ENCODE peak calls at places on chromosomes 16 and 17, in six cellular contexts. D is A549; Y is mesendoderm; F is AG08395; B is stimulated activated CD4-positive, alpha-beta T cell treated with anti-CD3 and anti-CD28 coated beads, Interleukin-15, amount 100 ng/mL, for 24 hours; N is aorta. M is an unnamed sample.

GRCh38 chr16:31142109-31143035 is 6.8 kb upstream of the PRSS8 start:
- DNase-seq in D (peak), Y (peak), F (peak), B (peak), N (peak), M (peak)

GRCh38 chr17:44222112-44222869 is 2.8 kb upstream of the UBTF start:
- DNase-seq in D (peak), Y (peak), F (peak), B (peak), N (peak), M (peak)

GRCh38 chr16:10646581-10647263 is 48.0 kb downstream of the TEKT5 start:
- DNase-seq in D (no peak), Y (no peak), F (no peak), B (no peak), N (peak), M (peak)

GRCh38 chr17:30992551-30992950 is 21.7 kb downstream of the RNF135 start:
- DNase-seq in D (no peak), Y (no peak), F (no peak), B (no peak), N (no peak), M (no peak)

GRCh38 chr17:71247455-71248015 is 873.3 kb upstream of the SOX9 start:
- DNase-seq in D (no peak), Y (no peak), F (peak), B (no peak), N (no peak), M (no peak)

GRCh38 chr16:67000384-67001158 is 12.2 kb downstream of the CES4A start:
- DNase-seq in D (no peak), Y (peak), F (peak), B (peak), N (peak), M (no peak)

GRCh38 chr16:13909872-13910303 is 10.1 kb upstream of the ERCC4 start:
- DNase-seq in D (peak), Y (no peak), F (peak), B (no peak), N (peak), M (peak)

GRCh38 chr17:32281011-32281451 is 15.4 kb downstream of the RHBDL3 start:
- DNase-seq in D (no peak), Y (no peak), F (no peak), B (no peak), N (no peak), M (no peak)

GRCh38 chr17:2025622-2026309 is 632 bp upstream of the RTN4RL1 start:
- DNase-seq in D (peak), Y (peak), F (peak), B (peak), N (peak), M (peak)

GRCh38 chr17:70190959-70191805 is 21.9 kb downstream of the KCNJ2 start:
- DNase-seq in D (no peak), Y (no peak), F (no peak), B (no peak), N (no peak), M (no peak)

GRCh38 chr17:46832945-46833839 is 14.7 kb upstream of the WNT3 start:
- DNase-seq in D (no peak), Y (peak), F (peak), B (no peak), N (no peak), M (peak)

GRCh38 chr17:79982986-79983385 is 52.7 kb downstream of the TBC1D16 start:
- DNase-seq in D (no peak), Y (no peak), F (no peak), B (no peak), N (peak), M (no peak)

GRCh38 chr17:79976451-79976850 is 59.2 kb downstream of the TBC1D16 start:
- DNase-seq in D (no peak), Y (no peak), F (no peak), B (no peak), N (peak), M (no peak)

GRCh38 chr17:4559851-4560820 is at the start of gene GGT6:
- DNase-seq in D (no peak), Y (no peak), F (no peak), B (no peak), N (no peak), M (no peak)

GRCh38 chr17:1203111-1203966 is 23.6 kb upstream of the ABR start:
- DNase-seq in D (peak), Y (peak), F (peak), B (peak), N (peak), M (peak)

GRCh38 chr16:89620406-89620841 is 7.0 kb downstream of the DPEP1 start:
- DNase-seq in D (peak), Y (no peak), F (no peak), B (no peak), N (no peak), M (no peak)

GRCh38 chr17:46135126-46135812 is 58.0 kb downstream of the KANSL1 start:
- DNase-seq in D (no peak), Y (no peak), F (no peak), B (no peak), N (no peak), M (no peak)

GRCh38 chr16:88634141-88634993 is 4.0 kb upstream of the IL17C start:
- DNase-seq in D (no peak), Y (peak), F (peak), B (peak), N (peak), M (peak)

GRCh38 chr17:81489986-81490598 is 22.5 kb downstream of the ACTG1 start:
- DNase-seq in D (no peak), Y (no peak), F (no peak), B (no peak), N (no peak), M (no peak)

GRCh38 chr16:1474796-1475551 is at the start of gene CLCN7:
- DNase-seq in D (peak), Y (peak), F (peak), B (peak), N (peak), M (peak)

GRCh38 chr16:56793504-56793903 is 63.6 kb downstream of the NUP93 start:
- DNase-seq in D (peak), Y (peak), F (no peak), B (no peak), N (no peak), M (peak)

GRCh38 chr17:30248786-30249185 is 13.3 kb upstream of the SLC6A4 start:
- DNase-seq in D (no peak), Y (no peak), F (no peak), B (no peak), N (no peak), M (no peak)

M was measured in ACHN.